ENCODE peak calls at places on chromosomes 13 and 19, in four cellular contexts. N is CD8-positive, alpha-beta T cell; S is A549; M is gastrocnemius medialis. X is an unnamed sample.

GRCh38 chr13:40694426-40694825 is 28.0 kb upstream of the FOXO1 start:
- DNase-seq in N (no peak), S (no peak), M (no peak), X (no peak)

GRCh38 chr13:41231786-41232185 is 31.6 kb downstream of the MTRF1 start:
- DNase-seq in N (no peak), S (no peak), M (no peak), X (peak; percentile 59)

GRCh38 chr13:29954082-29955043 is 103.9 kb upstream of the UBL3 start:
- DNase-seq in N (no peak), S (no peak), M (no peak), X (no peak)

GRCh38 chr13:48078251-48078656 is 16.6 kb downstream of the MED4 start:
- DNase-seq in N (no peak), S (peak; percentile 21), M (no peak), X (peak; percentile 37)

GRCh38 chr19:23762884-23763711 is 4.4 kb upstream of the ZNF681 start:
- DNase-seq in N (peak; percentile 69), S (no peak), M (peak; percentile 20), X (peak; percentile 71)

GRCh38 chr13:111061338-111062045 is 53.6 kb upstream of the ARHGEF7 start:
- DNase-seq in N (no peak), S (no peak), M (no peak), X (no peak)

GRCh38 chr13:89845874-89846273 is 1501.6 kb upstream of the MIR17HG start:
- DNase-seq in N (no peak), S (no peak), M (no peak), X (no peak)

GRCh38 chr19:17183271-17183757 is 31.8 kb upstream of the USE1 start:
- DNase-seq in N (no peak), S (no peak), M (no peak), X (no peak)

GRCh38 chr19:58380736-58381459 is at the start of gene ZNF837:
- DNase-seq in N (peak; percentile 94), S (peak; percentile 100), M (peak; percentile 100), X (peak; percentile 100)

GRCh38 chr19:49987159-49987698 is 26.3 kb upstream of the SIGLEC11 start:
- DNase-seq in N (peak; percentile 65), S (peak; percentile 89), M (peak; percentile 56), X (peak; percentile 93)

GRCh38 chr19:34193876-34194275 is 21.6 kb downstream of the LSM14A start:
- DNase-seq in N (no peak), S (no peak), M (no peak), X (peak; percentile 36)

GRCh38 chr19:35842666-35843272 is 9.5 kb downstream of the NPHS1 start:
- DNase-seq in N (no peak), S (no peak), M (no peak), X (no peak)

GRCh38 chr13:78102121-78102677 is 183.6 kb upstream of the EDNRB start:
- DNase-seq in N (no peak), S (peak; percentile 14), M (peak; percentile 62), X (peak; percentile 64)

GRCh38 chr13:76622336-76623045 is 263.7 kb downstream of the KCTD12 start:
- DNase-seq in N (no peak), S (no peak), M (peak; percentile 27), X (peak; percentile 82)

GRCh38 chr13:30371649-30372265 is 50.5 kb upstream of the UBE2L5 start:
- DNase-seq in N (peak; percentile 39), S (peak; percentile 7), M (no peak), X (peak; percentile 48)

GRCh38 chr13:114065141-114065925 is 67.1 kb downstream of the RASA3 start:
- DNase-seq in N (peak; percentile 29), S (peak; percentile 89), M (peak; percentile 86), X (peak; percentile 99)
- H3K4me3 ChIP-seq in N (peak overlapping the region; percentile 72), S (peak overlapping the region; percentile 42), M (peak overlapping the region; percentile 56), X (peak overlapping the region; percentile 24)

GRCh38 chr19:2231621-2232221 is 4.4 kb downstream of the PLEKHJ1 start:
- DNase-seq in N (no peak), S (peak; percentile 34), M (peak; percentile 52), X (no peak)
- TF ChIP-seq CTCF in N (no peak), S (peak; percentile 8), M (no peak), X (no peak)

GRCh38 chr13:27980280-27980998 is 8.1 kb downstream of the URAD start:
- DNase-seq in N (no peak), S (no peak), M (no peak), X (no peak)

GRCh38 chr13:27977476-27978300 is 8.6 kb upstream of the CDX2 start:
- DNase-seq in N (no peak), S (peak; percentile 29), M (no peak), X (no peak)

GRCh38 chr13:27979765-27980279 is 8.7 kb downstream of the URAD start:
- DNase-seq in N (no peak), S (no peak), M (no peak), X (no peak)

GRCh38 chr13:27978301-27978968 is 9.3 kb upstream of the CDX2 start:
- DNase-seq in N (no peak), S (no peak), M (no peak), X (no peak)

GRCh38 chr13:27979001-27979643 is 9.4 kb downstream of the URAD start:
- DNase-seq in N (no peak), S (no peak), M (no peak), X (no peak)
- H3K4me3 ChIP-seq in N (no peak overlapping the region), S (no peak overlapping the region), M (peak overlapping the region; percentile 23), X (no peak overlapping the region)

GRCh38 chr19:16064209-16064889 is 11.9 kb upstream of the TPM4 start:
- DNase-seq in N (no peak), S (no peak), M (no peak), X (peak; percentile 42)

GRCh38 chr19:16069813-16070365 is 6.4 kb upstream of the TPM4 start:
- DNase-seq in N (no peak), S (no peak), M (no peak), X (no peak)

GRCh38 chr19:16068696-16069259 is 7.5 kb upstream of the TPM4 start:
- DNase-seq in N (no peak), S (no peak), M (no peak), X (no peak)

GRCh38 chr19:16067205-16067938 is 8.9 kb upstream of the TPM4 start:
- DNase-seq in N (no peak), S (no peak), M (no peak), X (peak; percentile 85)

DNA sequence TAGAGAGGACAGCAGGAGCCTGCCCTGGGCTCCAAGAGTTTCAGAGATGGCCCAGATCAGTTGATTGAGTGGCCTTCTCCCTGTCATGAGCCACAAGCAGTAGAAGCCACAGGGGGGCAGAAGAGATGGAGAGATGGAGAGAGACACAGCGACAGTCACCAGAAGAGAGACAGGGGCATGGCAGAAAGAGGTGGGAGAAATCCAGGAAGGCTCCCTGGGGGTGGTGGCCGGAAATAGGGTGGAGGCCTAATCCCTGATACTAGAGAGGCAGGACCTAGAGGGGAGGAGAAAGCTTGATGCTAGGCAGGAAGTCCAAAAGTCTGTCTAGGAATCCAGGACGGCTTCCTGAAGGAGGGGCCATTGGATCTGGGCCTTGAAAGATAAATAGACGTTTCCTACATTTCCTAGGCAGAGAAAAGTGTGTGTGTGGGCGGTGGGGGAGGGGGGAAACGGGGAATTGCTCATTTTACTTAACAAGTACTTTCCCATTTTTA is 9.6 kb upstream of the TPM4 start:
- DNase-seq in N (no peak), S (peak; percentile 79), M (no peak), X (no peak)
- TF ChIP-seq CTCF in N (no peak), S (peak; percentile 30), M (no peak), X (peak; percentile 29)

GRCh38 chr19:18389095-18389735 is 3.3 kb downstream of the GDF15 start:
- DNase-seq in N (no peak), S (no peak), M (no peak), X (no peak)

GRCh38 chr19:18385675-18386542 is at the start of gene GDF15:
- DNase-seq in N (no peak), S (peak; percentile 94), M (no peak), X (peak; percentile 98)

GRCh38 chr19:18386543-18387251 is 739 bp downstream of the GDF15 start:
- DNase-seq in N (no peak), S (peak; percentile 46), M (no peak), X (peak; percentile 68)

GRCh38 chr19:18388328-18389094 is 2.6 kb downstream of the GDF15 start:
- DNase-seq in N (peak; percentile 64), S (peak; percentile 72), M (peak; percentile 74), X (no peak)

GRCh38 chr19:18387395-18387794 is 1.4 kb downstream of the GDF15 start:
- DNase-seq in N (no peak), S (no peak), M (no peak), X (no peak)
- H3K4me3 ChIP-seq in N (no peak overlapping the region), S (peak overlapping the region; percentile 98), M (no peak overlapping the region), X (peak overlapping the region; percentile 66)

DNA sequence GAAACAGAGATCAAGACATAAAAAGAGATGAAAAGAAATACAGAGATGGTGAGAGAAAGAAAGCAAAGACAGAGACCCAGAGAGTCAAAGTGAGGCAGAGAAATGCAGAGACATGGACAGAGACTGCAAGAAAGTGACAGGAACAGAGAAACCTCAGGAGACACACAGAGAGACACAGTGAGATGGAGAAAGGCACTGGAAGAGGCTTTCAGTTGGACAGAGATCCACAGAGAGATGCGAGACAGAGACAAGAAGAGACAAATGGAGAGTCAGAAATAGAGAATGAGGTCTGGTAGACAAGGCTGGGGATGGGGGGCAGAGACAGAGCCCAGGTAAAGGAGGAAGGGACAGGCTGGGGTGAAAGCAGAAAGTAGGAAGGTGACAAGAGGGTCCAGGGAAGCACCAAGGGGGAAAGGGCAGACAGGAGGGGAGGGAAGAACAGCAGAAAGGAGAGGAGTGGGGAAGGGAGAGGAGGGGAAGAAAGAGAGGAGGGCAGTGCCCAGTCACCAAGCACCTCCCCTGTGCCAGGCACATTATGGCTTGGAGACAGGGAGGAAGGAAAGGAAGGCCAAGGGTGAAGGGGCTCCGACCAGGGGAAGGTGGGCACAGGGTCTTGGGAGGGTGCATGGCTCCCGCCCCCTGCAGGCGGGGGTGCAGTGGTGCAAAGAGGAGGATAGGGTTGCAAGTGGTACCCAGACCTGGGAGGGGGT is 38.5 kb downstream of the DEDD2 start:
- DNase-seq in N (no peak), S (peak; percentile 51), M (no peak), X (no peak)
- TF ChIP-seq CTCF in N (peak; percentile 25), S (peak; percentile 42), M (no peak), X (peak; percentile 64)

DNA sequence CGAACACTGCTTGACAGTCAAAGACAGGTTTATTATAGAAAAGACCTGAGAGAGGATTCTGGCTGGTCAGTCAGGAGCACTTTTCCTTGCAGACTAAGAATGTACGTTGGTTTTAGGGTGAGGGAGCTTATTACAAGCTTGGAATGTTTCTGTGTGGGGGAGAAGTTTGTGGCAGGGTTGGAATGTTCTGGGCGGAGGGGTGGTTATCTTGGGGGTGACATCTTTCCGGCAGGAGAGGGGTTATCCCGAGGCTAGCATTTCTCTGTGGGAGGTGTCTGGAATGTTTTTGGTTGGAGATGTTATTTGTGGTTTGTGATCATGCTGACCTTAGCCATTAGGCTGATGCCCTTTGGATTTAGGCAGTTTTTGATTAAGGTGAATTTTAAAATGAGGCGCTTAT is 61.8 kb downstream of the ZNF136 start:
- DNase-seq in N (no peak), S (no peak), M (no peak), X (no peak)
- H3K4me3 ChIP-seq in N (no peak overlapping the region), S (no peak overlapping the region), M (no peak overlapping the region), X (no peak overlapping the region)

DNA sequence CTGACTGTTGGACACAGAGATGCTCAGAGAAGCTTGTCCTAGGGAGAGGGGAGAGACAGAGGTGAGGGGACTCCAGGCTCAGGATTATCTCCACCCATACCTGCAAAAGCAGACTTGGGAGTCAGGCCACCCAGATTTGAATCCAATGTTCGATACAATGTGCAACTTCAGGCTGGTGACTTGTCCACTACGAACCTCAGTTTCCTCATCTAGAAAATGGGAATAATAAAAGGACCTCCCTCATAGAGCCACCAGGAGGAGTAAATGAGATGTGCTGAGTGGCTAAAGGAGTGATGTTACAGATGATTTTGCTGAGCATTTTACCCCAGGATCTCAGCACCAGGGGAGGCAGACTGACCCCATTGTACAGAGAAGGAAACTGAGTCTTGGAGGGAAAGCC is 25.0 kb downstream of the PRKD2 start:
- DNase-seq in N (no peak), S (no peak), M (no peak), X (no peak)
- TF ChIP-seq CTCF in N (no peak), S (no peak), M (no peak), X (no peak)